ENCODE peak calls at places on chromosomes 13 and 19, in eight cellular contexts. T is HT1080; D is thoracic aorta; J is substantia nigra; Q is GM23248; B is GM19239; A is activated CD8-positive, alpha-beta memory T cell treated with anti-CD3 and anti-CD28 coated beads for 1 hour; V is islet precursor cell. G is an unnamed sample.

GRCh38 chr13:70520275-70520674 is 412.0 kb upstream of the KLHL1 start:
- DNase-seq in J (no peak), Q (no peak), D (no peak), V (no peak), T (no peak), B (no peak), A (no peak), G (no peak)

GRCh38 chr19:38277549-38277948 is 13.2 kb downstream of the SPINT2 start:
- DNase-seq in Q (peak; percentile 70), T (no peak), B (no peak), D (no peak), J (no peak), V (no peak), A (no peak), G (no peak)

GRCh38 chr19:44869728-44870470 is 21.2 kb upstream of the TOMM40 start:
- DNase-seq in B (no peak), V (no peak), D (no peak), T (peak; percentile 98), A (no peak), J (no peak), Q (peak; percentile 55), G (no peak)

GRCh38 chr13:41960700-41961697 is at the start of gene VWA8:
- DNase-seq in A (peak; percentile 74), T (peak; percentile 81), B (peak; percentile 74), J (peak; percentile 42), D (peak; percentile 21), Q (peak; percentile 89), V (peak; percentile 92), G (no peak)

GRCh38 chr19:16722591-16722990 is 2.9 kb downstream of the NWD1 start:
- DNase-seq in V (no peak), T (no peak), Q (no peak), A (no peak), J (no peak), D (no peak), B (no peak), G (no peak)

GRCh38 chr13:70732611-70733010 is 624.4 kb upstream of the KLHL1 start:
- DNase-seq in D (no peak), A (no peak), B (no peak), J (no peak), Q (no peak), V (no peak), T (no peak), G (no peak)

GRCh38 chr19:55066107-55066709 is 3.3 kb upstream of the RDH13 start:
- DNase-seq in Q (peak; percentile 23), A (no peak), V (no peak), B (no peak), J (no peak), D (no peak), T (no peak), G (no peak)

GRCh38 chr19:5128251-5128931 is 159.5 kb downstream of the KDM4B start:
- DNase-seq in D (no peak), A (no peak), Q (peak; percentile 83), B (no peak), J (no peak), V (peak; percentile 85), T (no peak), G (no peak)

GRCh38 chr13:41458939-41459753 is 1.8 kb downstream of the RGCC start:
- DNase-seq in T (no peak), D (no peak), A (peak; percentile 50), J (no peak), B (no peak), Q (peak; percentile 84), V (no peak), G (no peak)

GRCh38 chr13:20354722-20355121 is 122.6 kb upstream of the GJB6 start:
- DNase-seq in J (no peak), Q (no peak), V (peak; percentile 29), T (no peak), B (no peak), D (no peak), A (no peak), G (no peak)

GRCh38 chr13:93256998-93257397 is 30.4 kb downstream of the GPC6 start:
- DNase-seq in D (no peak), A (no peak), J (no peak), T (no peak), Q (no peak), B (no peak), V (no peak), G (no peak)

GRCh38 chr19:55563261-55563690 is 17.4 kb downstream of the ZNF579 start:
- DNase-seq in B (no peak), D (no peak), V (peak; percentile 64), T (no peak), Q (peak; percentile 60), J (no peak), A (no peak), G (no peak)

GRCh38 chr19:14433454-14434156 is 499 bp downstream of the PKN1 start:
- DNase-seq in Q (peak; percentile 39), T (no peak), B (no peak), A (peak; percentile 29), J (peak; percentile 8), D (no peak), V (no peak), G (no peak)

GRCh38 chr19:46349311-46349993 is 2.6 kb downstream of the PPP5C start:
- DNase-seq in A (no peak), D (no peak), T (no peak), Q (no peak), J (no peak), B (no peak), V (no peak), G (no peak)

GRCh38 chr13:97211357-97211756 is 10.8 kb upstream of the MBNL2 start:
- DNase-seq in A (no peak), B (no peak), Q (no peak), T (no peak), D (no peak), J (no peak), V (no peak), G (no peak)

GRCh38 chr13:34011552-34012085 is 193.7 kb downstream of the RFC3 start:
- DNase-seq in B (no peak), T (no peak), V (peak; percentile 65), J (no peak), D (no peak), A (no peak), Q (no peak), G (no peak)

GRCh38 chr19:8600064-8600463 is 10.5 kb downstream of the ADAMTS10 start:
- DNase-seq in V (no peak), T (no peak), B (no peak), A (no peak), D (no peak), J (no peak), Q (no peak), G (no peak)

GRCh38 chr13:32468502-32469147 is 40.7 kb upstream of the N4BP2L1 start:
- DNase-seq in Q (no peak), T (no peak), V (no peak), D (no peak), J (no peak), B (no peak), A (no peak), G (no peak)

GRCh38 chr13:85095887-85096286 is 703.3 kb downstream of the SLITRK6 start:
- DNase-seq in A (no peak), B (no peak), J (no peak), Q (no peak), T (no peak), V (no peak), D (no peak), G (no peak)

G was measured in GM12878.